ENCODE peak calls at places on chromosomes 16 and 17, in five cellular contexts. U is K562, A is GM12878, P is SK-N-SH, Q is HepG2. S is an unnamed sample.

GRCh38 chr16:48503779-48504178 is 106.2 kb downstream of the N4BP1 start:
- DNase-seq in U (no peak), A (no peak), P (peak), Q (no peak), S (no peak)

GRCh38 chr17:75876190-75876937 is 2.0 kb downstream of the TRIM47 start:
- DNase-seq in U (no peak), A (no peak), P (peak), Q (peak), S (no peak)

GRCh38 chr17:9498490-9498889 is 77.1 kb downstream of the STX8 start:
- DNase-seq in U (no peak), A (no peak), P (no peak), Q (no peak), S (no peak)

GRCh38 chr16:72033437-72033836 is 20.9 kb upstream of the HP start:
- DNase-seq in U (no peak), A (no peak), P (no peak), Q (no peak), S (no peak)

GRCh38 chr16:62068747-62069146 is 32.5 kb upstream of the CDH8 start:
- DNase-seq in U (peak), A (no peak), P (peak), Q (peak), S (peak)

GRCh38 chr16:12589676-12590075 is 214.0 kb downstream of the CPPED1 start:
- DNase-seq in U (no peak), A (no peak), P (no peak), Q (no peak), S (no peak)

GRCh38 chr16:69424935-69425784 is 741 bp downstream of the CYB5B start:
- DNase-seq in U (no peak), A (no peak), P (peak), Q (no peak), S (no peak)

GRCh38 chr17:41230094-41230493 is 2.2 kb upstream of the KRTAP9-3 start:
- DNase-seq in U (no peak), A (no peak), P (no peak), Q (no peak), S (no peak)

GRCh38 chr17:49388290-49388640 is 26.2 kb upstream of the ZNF652 start:
- DNase-seq in U (no peak), A (no peak), P (no peak), Q (no peak), S (no peak)

GRCh38 chr17:73813201-73813600 is 169.0 kb upstream of the SDK2 start:
- DNase-seq in U (no peak), A (no peak), P (no peak), Q (no peak), S (no peak)

GRCh38 chr16:57257455-57258070 is 12.5 kb downstream of the ARL2BP start:
- DNase-seq in U (no peak), A (no peak), P (no peak), Q (no peak), S (no peak)

GRCh38 chr17:72492941-72493340 is 372.1 kb downstream of the SOX9 start:
- DNase-seq in U (no peak), A (no peak), P (no peak), Q (no peak), S (no peak)

GRCh38 chr17:7789131-7789530 is 44.9 kb upstream of the KDM6B start:
- DNase-seq in U (no peak), A (no peak), P (no peak), Q (no peak), S (no peak)

GRCh38 chr16:16144416-16144815 is 78.9 kb downstream of the ABCC6 start:
- DNase-seq in U (no peak), A (no peak), P (no peak), Q (no peak), S (no peak)

GRCh38 chr17:64128787-64129514 is 993 bp downstream of the ERN1 start:
- DNase-seq in U (no peak), A (no peak), P (no peak), Q (no peak), S (no peak)

DNA sequence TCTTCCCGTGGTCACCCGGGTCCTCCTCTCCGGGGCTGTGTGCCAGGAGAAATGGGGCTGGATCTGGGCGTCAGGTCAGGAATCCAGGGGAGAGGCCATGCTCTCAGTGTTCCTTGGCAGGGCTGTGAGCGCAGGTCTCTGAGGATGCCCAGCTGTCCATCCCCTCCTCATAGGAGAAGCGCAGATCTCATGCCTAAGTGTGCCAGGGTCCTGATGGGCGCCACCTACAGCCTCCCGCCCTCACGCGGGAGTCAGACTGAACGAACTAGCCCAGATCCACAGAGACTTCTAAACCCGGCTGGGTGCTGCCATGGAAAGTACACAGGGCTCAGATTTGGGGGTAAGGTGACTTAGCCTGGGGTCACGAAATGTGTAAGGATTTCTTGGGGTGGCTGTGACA is 24.3 kb downstream of the MGRN1 start:
- DNase-seq in U (no peak), A (no peak), P (no peak), Q (no peak), S (no peak)
- TF ChIP-seq GABPA in U (no peak), A (no peak), P (no peak), Q (no peak), S (no peak)

DNA sequence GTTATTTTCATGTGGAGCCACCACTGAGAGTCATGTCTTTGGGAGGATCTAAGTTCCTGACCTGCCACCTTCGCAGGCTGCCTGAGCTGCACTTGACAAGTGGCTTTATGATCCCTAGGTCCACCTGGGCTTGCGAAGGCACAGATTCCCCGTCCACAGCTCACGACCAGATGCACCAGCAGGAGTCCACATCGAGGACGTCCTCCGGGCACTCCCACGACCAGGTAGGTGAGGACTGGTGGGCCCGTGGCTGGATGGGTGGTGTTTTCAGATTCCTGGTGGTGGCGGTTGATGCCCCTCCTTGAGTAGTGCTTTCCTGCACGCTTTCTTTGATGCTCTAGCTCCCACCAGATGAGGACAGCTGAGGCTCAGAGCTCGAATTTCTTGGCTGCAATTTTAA is 14.8 kb downstream of the FAM234A start:
- DNase-seq in U (no peak), A (no peak), P (no peak), Q (no peak), S (no peak)
- TF ChIP-seq CTCF in U (no peak), A (no peak), P (no peak), Q (no peak), S (no peak)

DNA sequence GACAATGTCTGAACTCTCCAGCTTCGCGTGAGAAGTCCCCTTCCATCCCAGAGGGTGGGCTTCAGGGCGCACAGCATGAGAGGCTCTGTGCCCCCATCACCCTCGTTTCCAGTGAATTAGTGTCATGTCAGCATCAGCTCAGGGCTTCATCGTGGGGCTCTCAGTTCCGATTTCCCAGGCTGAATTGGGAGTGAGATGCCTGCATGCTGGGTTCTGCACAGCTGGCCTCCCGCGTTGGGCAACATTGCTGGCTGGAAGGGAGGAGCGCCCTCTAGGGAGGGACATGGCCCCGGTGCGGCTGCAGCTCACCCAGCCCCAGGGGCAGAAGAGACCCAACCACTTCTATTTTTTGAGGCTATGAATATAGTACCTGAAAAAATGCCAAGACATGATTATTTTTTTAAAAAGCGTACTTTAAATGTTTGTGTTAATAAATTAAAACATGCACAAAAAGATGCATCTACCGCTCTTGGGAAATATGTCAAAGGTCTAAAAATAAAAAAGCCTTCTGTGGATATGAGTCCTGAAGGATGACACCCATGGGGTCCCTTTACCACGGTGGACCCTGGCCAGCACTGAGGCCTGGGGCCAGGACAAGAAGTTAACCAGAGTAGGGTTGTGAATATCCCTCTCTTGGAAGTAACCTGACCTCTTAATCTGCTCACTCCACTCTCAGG is 10.5 kb upstream of the ITGAD start:
- DNase-seq in U (peak), A (no peak), P (peak), Q (peak), S (peak)
- TF ChIP-seq REST in U (no peak), A (no peak), P (no peak), Q (no peak), S (no peak)

GRCh38 chr16:76371441-76371840 is 94.2 kb downstream of the CNTNAP4 start:
- DNase-seq in U (no peak), A (no peak), P (no peak), Q (no peak), S (no peak)

GRCh38 chr16:76370344-76370743 is 93.1 kb downstream of the CNTNAP4 start:
- DNase-seq in U (no peak), A (no peak), P (no peak), Q (no peak), S (no peak)
- TF ChIP-seq GABPA in U (no peak), A (no peak), P (no peak), Q (no peak), S (no peak)

S was measured in HL-60.